ENCODE peak calls at places on chromosomes 3 and 15, in five cellular contexts. W is Peyer's patch, C is uterus, V is body of pancreas, Z is transverse colon. X is an unnamed sample.
A peak's percentile ranks its signal among the peaks of the same experiment; 100 is the strongest.

GRCh38 chr15:70851889-70852288 is 2.1 kb downstream of the LARP6 start:
- DNase-seq in W (no peak), C (no peak), Z (no peak), V (no peak), X (no peak)

GRCh38 chr3:87247086-87247781 is 20.1 kb downstream of the CHMP2B start:
- DNase-seq in Z (no peak), V (no peak), W (no peak), C (no peak), X (no peak)

GRCh38 chr3:56800373-56801150 is 1.2 kb downstream of the ARHGEF3 start:
- DNase-seq in W (peak; percentile 87), C (no peak), V (peak; percentile 51), Z (peak; percentile 45), X (no peak)

GRCh38 chr15:52415628-52416027 is 113.1 kb downstream of the MYO5A start:
- DNase-seq in W (no peak), C (no peak), Z (no peak), V (no peak), X (no peak)

GRCh38 chr3:143187132-143187531 is 67.6 kb downstream of the CHST2 start:
- DNase-seq in Z (no peak), V (no peak), W (no peak), C (no peak), X (no peak)

GRCh38 chr3:23314981-23315805 is 112.1 kb downstream of the UBE2E2 start:
- DNase-seq in W (no peak), C (no peak), Z (no peak), V (no peak), X (no peak)

GRCh38 chr15:95626501-95627361 is 703.8 kb upstream of the NR2F2 start:
- DNase-seq in W (no peak), Z (no peak), V (no peak), C (no peak), X (no peak)

GRCh38 chr3:180802837-180803236 is 109.6 kb upstream of the FXR1 start:
- DNase-seq in W (no peak), V (no peak), Z (no peak), C (no peak), X (no peak)

GRCh38 chr3:114214542-114215341 is 22.6 kb downstream of the ZNF80 start:
- DNase-seq in V (no peak), Z (no peak), W (no peak), C (no peak), X (no peak)

GRCh38 chr3:111324645-111325044 is 217.4 kb upstream of the CD96 start:
- DNase-seq in V (no peak), Z (no peak), W (no peak), C (no peak), X (no peak)

GRCh38 chr3:111923821-111924220 is 55.0 kb upstream of the ABHD10 start:
- DNase-seq in W (no peak), V (no peak), C (no peak), Z (no peak), X (no peak)

GRCh38 chr15:79635897-79636596 is 203.9 kb downstream of the MINAR1 start:
- DNase-seq in Z (no peak), V (no peak), W (no peak), C (no peak), X (no peak)

GRCh38 chr3:140311428-140311827 is 366.4 kb upstream of the TRIM42 start:
- DNase-seq in C (no peak), W (no peak), V (no peak), Z (peak; percentile 13), X (no peak)

GRCh38 chr3:117264204-117264994 is 554.8 kb downstream of the TUSC7 start:
- DNase-seq in C (no peak), Z (no peak), W (no peak), V (no peak), X (no peak)

GRCh38 chr3:184323696-184324095 is 9.3 kb downstream of the EIF4G1 start:
- DNase-seq in Z (no peak), V (no peak), W (no peak), C (no peak), X (no peak)

GRCh38 chr3:108251844-108252243 is 29.6 kb upstream of the IFT57 start:
- DNase-seq in C (no peak), W (no peak), Z (no peak), V (no peak), X (no peak)

GRCh38 chr3:62562017-62562416 is 188.7 kb upstream of the FEZF2 start:
- DNase-seq in C (no peak), V (no peak), W (no peak), Z (no peak), X (no peak)

GRCh38 chr3:112653209-112653871 is 12.4 kb upstream of the CCDC80 start:
- DNase-seq in V (no peak), C (no peak), W (no peak), Z (no peak), X (no peak)

GRCh38 chr3:45048244-45048643 is 22.1 kb downstream of the CLEC3B start:
- DNase-seq in C (no peak), W (no peak), Z (no peak), V (no peak), X (no peak)

GRCh38 chr3:172760406-172760805 is 9.9 kb downstream of the ECT2 start:
- DNase-seq in V (no peak), Z (no peak), W (no peak), C (no peak), X (no peak)

GRCh38 chr3:152282813-152283212 is 14.1 kb downstream of the MBNL1 start:
- DNase-seq in Z (no peak), V (no peak), C (no peak), W (no peak), X (no peak)

GRCh38 chr3:71143493-71143892 is 440.0 kb downstream of the FOXP1 start:
- DNase-seq in V (no peak), C (no peak), Z (no peak), W (no peak), X (no peak)

GRCh38 chr3:71145954-71146353 is 437.6 kb downstream of the FOXP1 start:
- DNase-seq in V (no peak), W (no peak), Z (no peak), C (no peak), X (no peak)

GRCh38 chr3:71146673-71147072 is 436.9 kb downstream of the FOXP1 start:
- DNase-seq in W (no peak), Z (no peak), V (no peak), C (no peak), X (no peak)

GRCh38 chr3:71142440-71143161 is 440.9 kb downstream of the FOXP1 start:
- DNase-seq in C (no peak), Z (no peak), V (no peak), W (no peak), X (no peak)

DNA sequence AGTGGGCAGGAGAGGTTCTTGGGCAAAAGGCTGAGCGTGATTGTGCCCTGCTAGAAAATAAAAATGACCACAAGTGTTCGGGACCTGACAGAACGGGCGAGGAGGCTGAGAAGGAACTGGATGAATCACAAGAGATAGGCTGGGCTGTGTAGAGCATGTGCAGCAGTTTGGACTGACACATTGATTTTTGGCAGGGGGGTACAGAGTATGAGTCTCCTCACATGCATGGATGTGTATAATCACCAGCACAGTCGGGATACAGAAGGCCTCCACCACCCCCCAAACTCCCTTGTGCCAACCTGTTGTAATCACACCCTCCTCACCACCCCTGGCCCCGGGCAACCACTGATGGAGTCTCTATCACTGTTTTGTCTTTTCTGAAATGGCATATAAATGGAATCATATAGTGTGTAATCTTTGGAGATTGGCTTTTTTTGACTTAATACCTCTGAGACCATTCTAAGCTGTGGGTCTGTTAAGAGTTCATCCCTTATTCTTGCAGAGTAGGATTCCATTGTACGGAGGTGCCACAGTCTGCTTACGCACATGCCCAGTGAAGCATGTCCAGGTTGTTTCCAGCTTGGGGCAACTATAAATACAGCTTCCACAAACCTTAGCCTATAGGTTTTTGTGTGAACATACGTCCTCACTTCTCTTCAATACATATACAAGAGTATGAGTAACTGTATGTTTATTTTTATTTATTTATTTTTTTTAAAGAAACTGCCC is 438.8 kb downstream of the FOXP1 start:
- DNase-seq in Z (no peak), W (no peak), C (no peak), V (no peak), X (no peak)
- TF ChIP-seq POLR2A in Z (no peak), W (no peak), C (no peak), V (no peak), X (no peak)

GRCh38 chr3:46559030-46559704 is 6.9 kb downstream of the LRRC2 start:
- DNase-seq in W (no peak), C (no peak), Z (no peak), V (no peak), X (no peak)

GRCh38 chr3:46561951-46562350 is 4.2 kb downstream of the LRRC2 start:
- DNase-seq in Z (no peak), W (no peak), C (no peak), V (no peak), X (no peak)

GRCh38 chr3:46561511-46561910 is 4.6 kb downstream of the LRRC2 start:
- DNase-seq in Z (no peak), C (no peak), V (no peak), W (no peak), X (no peak)

GRCh38 chr3:46558184-46559029 is 7.7 kb downstream of the LRRC2 start:
- DNase-seq in Z (peak; percentile 83), W (peak; percentile 92), V (peak; percentile 96), C (peak; percentile 88), X (no peak)

DNA sequence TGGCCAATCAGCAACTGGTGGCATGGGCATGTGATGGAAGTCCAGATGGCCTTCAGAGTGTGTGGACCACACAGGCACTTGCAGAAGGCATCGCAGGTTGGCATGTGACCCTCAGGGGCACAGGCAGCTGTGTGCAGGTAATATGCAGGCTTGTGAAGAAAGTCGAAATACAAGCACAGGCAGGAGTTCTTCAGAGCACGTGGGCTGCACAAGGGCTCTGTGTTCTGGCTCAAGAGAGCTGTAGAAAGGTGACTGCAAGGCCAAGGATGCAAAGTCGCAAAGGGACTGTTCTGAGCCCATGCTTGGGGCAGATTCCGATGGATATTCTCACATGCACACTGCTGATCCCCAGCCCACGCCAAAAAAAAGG is 8.3 kb downstream of the LRRC2 start:
- DNase-seq in W (no peak), Z (no peak), C (no peak), V (no peak), X (no peak)
- H3K4me1 ChIP-seq in W (peaks cover 5% of the 10 kb centered on the region), Z (peaks cover 12% of the 10 kb centered on the region), C (no peaks in the 10 kb centered on the region), V (peaks cover 11% of the 10 kb centered on the region), X (peaks cover 13% of the 10 kb centered on the region)

DNA sequence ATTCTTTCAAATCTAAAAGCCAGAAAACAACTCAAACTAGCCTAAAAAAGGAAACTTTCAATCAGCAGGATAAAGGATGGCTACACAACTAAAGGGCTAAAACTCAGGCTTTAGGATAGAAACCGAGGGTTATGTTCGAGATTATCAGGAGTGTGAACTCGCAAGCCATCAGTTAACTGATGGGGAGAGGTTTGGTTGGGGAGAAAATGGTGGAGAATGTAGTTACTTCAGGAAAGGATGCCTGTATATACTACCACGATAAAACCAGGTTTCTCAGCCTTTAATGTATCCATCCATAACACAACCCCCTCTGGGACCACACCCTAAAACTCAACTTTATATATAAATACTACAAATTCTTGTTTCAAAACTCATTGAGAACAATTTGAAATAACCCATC is 22.2 kb downstream of the TRA2B start:
- DNase-seq in C (no peak), W (no peak), Z (no peak), V (no peak), X (no peak)
- TF ChIP-seq POLR2A in C (no peak), W (no peak), Z (no peak), V (no peak), X (no peak)

DNA sequence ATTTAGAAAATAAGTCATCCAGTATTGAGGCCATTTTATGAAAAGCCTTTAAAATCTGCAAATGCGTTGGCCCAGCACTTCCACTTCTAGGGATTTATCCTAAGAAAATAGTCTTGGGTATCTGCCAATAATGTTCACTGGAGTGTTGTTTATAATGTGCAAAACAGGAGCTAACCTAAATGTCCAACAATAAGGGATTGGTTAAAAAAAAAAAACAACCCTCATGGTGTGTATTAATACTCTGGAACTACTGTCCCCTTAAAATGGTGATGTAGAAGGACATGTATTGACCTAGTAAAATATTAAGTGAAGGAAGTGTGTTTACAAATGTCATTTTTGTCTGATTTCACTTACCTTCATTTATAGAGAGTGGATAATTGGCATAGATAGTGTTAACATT is 58.0 kb downstream of the IGF1R start:
- DNase-seq in C (no peak), V (no peak), Z (no peak), W (no peak), X (no peak)
- H3K4me1 ChIP-seq in C (peaks cover 4% of the 10 kb centered on the region), V (peaks cover 61% of the 10 kb centered on the region), Z (peaks cover 24% of the 10 kb centered on the region), W (no peaks in the 10 kb centered on the region), X (peaks cover 10% of the 10 kb centered on the region)